ENCODE peak calls at places on chromosomes 16 and 17, in eight cellular contexts. Z is A549; S is activated T-helper 9 cell treated with anti-CD3 and anti-CD28 coated beads, Interleukin-2, amount 50 U/mL, for 16 hours; R is WTC11; C is EL; X is posterior cingulate gyrus; N is MM.1S; L is HTR-8/SVneo. H is an unnamed sample.

GRCh38 chr17:22374741-22375140 is 682.4 kb downstream of the KCNJ18 start:
- DNase-seq in Z (no peak), S (no peak), R (no peak), C (no peak), X (no peak), N (no peak), L (no peak), H (no peak)

GRCh38 chr16:57621521-57622268 is 6.7 kb upstream of the ADGRG1 start:
- DNase-seq in Z (no peak), S (no peak), R (no peak), C (no peak), X (no peak), N (no peak), L (no peak), H (no peak)

GRCh38 chr16:35523991-35524390 is 2064.6 kb downstream of the TP53TG3F start:
- DNase-seq in Z (no peak), S (no peak), R (no peak), C (no peak), X (no peak), N (no peak), L (no peak), H (no peak)

GRCh38 chr16:49346459-49346858 is 27.1 kb upstream of the C16orf78 start:
- DNase-seq in Z (no peak), S (no peak), R (no peak), C (no peak), X (no peak), N (no peak), L (no peak), H (no peak)

GRCh38 chr17:6532441-6532885 is 23.9 kb downstream of the PITPNM3 start:
- DNase-seq in Z (no peak), S (no peak), R (no peak), C (no peak), X (no peak), N (no peak), L (no peak), H (no peak)

GRCh38 chr16:81018496-81018895 is 11.5 kb downstream of the CENPN start:
- DNase-seq in Z (no peak), S (no peak), R (no peak), C (no peak), X (peak), N (no peak), L (no peak), H (no peak)

GRCh38 chr17:83053021-83053778 is 26.2 kb upstream of the METRNL start:
- DNase-seq in Z (no peak), S (no peak), R (no peak), C (peak), X (no peak), N (no peak), L (no peak), H (no peak)

GRCh38 chr17:38869647-38870258 is at the start of gene LASP1:
- DNase-seq in Z (peak), S (peak), R (peak), C (peak), X (peak), N (peak), L (peak), H (peak)

GRCh38 chr16:24409045-24409444 is 130.3 kb upstream of the RBBP6 start:
- DNase-seq in Z (peak), S (no peak), R (no peak), C (no peak), X (no peak), N (no peak), L (no peak), H (peak)

GRCh38 chr17:2366747-2367494 is 29.6 kb downstream of the SGSM2 start:
- DNase-seq in Z (peak), S (no peak), R (peak), C (no peak), X (peak), N (no peak), L (no peak), H (no peak)